ENCODE peak calls at places on chromosomes 4 and X, in six cellular contexts. D is sigmoid colon, B is A549, W is ovary, S is upper lobe of left lung, F is tibial nerve. A is an unnamed sample.

GRCh38 chrX:31832263-31832662 is 760.4 kb upstream of the FTHL17 start:
- DNase-seq in D (no peak), B (no peak), W (no peak), S (no peak), F (no peak), A (no peak)

GRCh38 chr4:182337366-182337765 is 94.2 kb downstream of the TENM3 start:
- DNase-seq in D (no peak), B (no peak), W (no peak), S (no peak), F (no peak), A (no peak)

GRCh38 chrX:136147320-136147901 is at the start of gene FHL1:
- DNase-seq in D (peak; percentile 90), B (no peak), W (peak; percentile 63), S (peak; percentile 40), F (peak; percentile 38), A (peak; percentile 69)

GRCh38 chrX:47746446-47746845 is 87.5 kb upstream of the UXT start:
- DNase-seq in D (no peak), B (no peak), W (peak; percentile 33), S (no peak), F (no peak), A (no peak)

GRCh38 chr4:42167709-42168108 is 15.3 kb upstream of the BEND4 start:
- DNase-seq in D (no peak), B (no peak), W (no peak), S (no peak), F (no peak), A (no peak)

GRCh38 chr4:159016527-159017137 is 86.2 kb upstream of the RAPGEF2 start:
- DNase-seq in D (no peak), B (no peak), W (peak; percentile 13), S (no peak), F (no peak), A (peak; percentile 34)

GRCh38 chrX:72365126-72365525 is 59.4 kb upstream of the CITED1 start:
- DNase-seq in D (no peak), B (no peak), W (no peak), S (no peak), F (no peak), A (no peak)

GRCh38 chr4:90582087-90582486 is 454.9 kb downstream of the CCSER1 start:
- DNase-seq in D (no peak), B (no peak), W (no peak), S (no peak), F (no peak), A (no peak)

GRCh38 chrX:78665286-78665685 is 6.2 kb upstream of the RTL3 start:
- DNase-seq in D (no peak), B (no peak), W (no peak), S (no peak), F (no peak), A (no peak)

GRCh38 chr4:94399277-94399676 is 52.5 kb upstream of the PDLIM5 start:
- DNase-seq in D (no peak), B (no peak), W (no peak), S (no peak), F (no peak), A (no peak)

GRCh38 chr4:182835006-182835740 is 82.0 kb downstream of the DCTD start:
- DNase-seq in D (peak; percentile 40), B (no peak), W (no peak), S (no peak), F (no peak), A (no peak)

GRCh38 chr4:142211444-142211843 is 575.1 kb downstream of the IL15 start:
- DNase-seq in D (no peak), B (peak; percentile 9), W (no peak), S (no peak), F (no peak), A (no peak)

GRCh38 chr4:148061795-148062194 is 329.9 kb downstream of the ARHGAP10 start:
- DNase-seq in D (no peak), B (no peak), W (no peak), S (no peak), F (no peak), A (no peak)

GRCh38 chr4:38873290-38873949 is 5.8 kb downstream of the FAM114A1 start:
- DNase-seq in D (no peak), B (no peak), W (no peak), S (no peak), F (no peak), A (no peak)

GRCh38 chrX:154370300-154370881 is 4.0 kb downstream of the FLNA start:
- DNase-seq in D (no peak), B (no peak), W (peak; percentile 39), S (no peak), F (no peak), A (no peak)

GRCh38 chr4:85953651-85954018 is 406.2 kb downstream of the MAPK10 start:
- DNase-seq in D (no peak), B (peak; percentile 74), W (no peak), S (no peak), F (no peak), A (no peak)

GRCh38 chr4:150828159-150828558 is 186.9 kb downstream of the LRBA start:
- DNase-seq in D (no peak), B (no peak), W (no peak), S (no peak), F (no peak), A (peak; percentile 25)

GRCh38 chr4:143338313-143338712 is 1.6 kb downstream of the GAB1 start:
- DNase-seq in D (no peak), B (no peak), W (no peak), S (no peak), F (no peak), A (no peak)

GRCh38 chr4:92629302-92629701 is 325.5 kb downstream of the GRID2 start:
- DNase-seq in D (no peak), B (no peak), W (no peak), S (no peak), F (no peak), A (no peak)
- TF ChIP-seq EP300 in D (no peak), B (no peak), W (no peak), S (no peak), F (no peak), A (no peak)

GRCh38 chrX:19888419-19888879 is 1.0 kb upstream of the SH3KBP1 start:
- DNase-seq in D (no peak), B (peak; percentile 87), W (peak; percentile 29), S (no peak), F (no peak), A (no peak)
- H3K27ac ChIP-seq in D (peak overlapping the region; percentile 64), B (peak overlapping the region; percentile 99), W (peak overlapping the region; percentile 75), S (peak overlapping the region; percentile 87), F (peak overlapping the region; percentile 72), A (peak overlapping the region; percentile 78)

GRCh38 chr4:175637762-175638161 is 174.3 kb downstream of the GPM6A start:
- DNase-seq in D (no peak), B (no peak), W (no peak), S (no peak), F (no peak), A (no peak)
- TF ChIP-seq POLR2A in D (no peak), B (no peak), W (no peak), S (no peak), F (no peak), A (no peak)

DNA sequence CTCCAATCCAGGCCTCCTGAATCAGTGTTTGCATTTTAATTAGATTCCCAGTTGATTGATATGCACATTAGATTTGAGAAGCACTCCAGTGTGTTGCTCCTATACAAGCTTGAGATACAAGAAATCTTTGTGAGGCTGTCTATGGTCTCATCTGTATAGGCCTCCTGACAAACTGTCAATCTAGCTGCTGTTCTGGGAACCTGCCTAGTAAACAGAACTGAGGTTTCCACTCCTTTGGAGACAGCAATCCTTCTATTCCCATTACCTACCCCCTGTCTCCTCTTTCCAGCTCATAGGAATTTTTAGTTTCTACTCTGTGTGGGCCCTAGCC is 306.1 kb upstream of the EMCN start:
- DNase-seq in D (no peak), B (no peak), W (no peak), S (no peak), F (no peak), A (no peak)
- TF ChIP-seq EP300 in D (no peak), B (no peak), W (no peak), S (no peak), F (no peak), A (no peak)

GRCh38 chrX:7133036-7133412 is 14.5 kb upstream of the STS start:
- DNase-seq in D (no peak), B (no peak), W (no peak), S (peak; percentile 45), F (no peak), A (no peak)
- H3K27ac ChIP-seq in D (peak overlapping the region; percentile 43), B (peak overlapping the region; percentile 68), W (no peak overlapping the region), S (peak overlapping the region; percentile 75), F (no peak overlapping the region), A (peak overlapping the region; percentile 74)

DNA sequence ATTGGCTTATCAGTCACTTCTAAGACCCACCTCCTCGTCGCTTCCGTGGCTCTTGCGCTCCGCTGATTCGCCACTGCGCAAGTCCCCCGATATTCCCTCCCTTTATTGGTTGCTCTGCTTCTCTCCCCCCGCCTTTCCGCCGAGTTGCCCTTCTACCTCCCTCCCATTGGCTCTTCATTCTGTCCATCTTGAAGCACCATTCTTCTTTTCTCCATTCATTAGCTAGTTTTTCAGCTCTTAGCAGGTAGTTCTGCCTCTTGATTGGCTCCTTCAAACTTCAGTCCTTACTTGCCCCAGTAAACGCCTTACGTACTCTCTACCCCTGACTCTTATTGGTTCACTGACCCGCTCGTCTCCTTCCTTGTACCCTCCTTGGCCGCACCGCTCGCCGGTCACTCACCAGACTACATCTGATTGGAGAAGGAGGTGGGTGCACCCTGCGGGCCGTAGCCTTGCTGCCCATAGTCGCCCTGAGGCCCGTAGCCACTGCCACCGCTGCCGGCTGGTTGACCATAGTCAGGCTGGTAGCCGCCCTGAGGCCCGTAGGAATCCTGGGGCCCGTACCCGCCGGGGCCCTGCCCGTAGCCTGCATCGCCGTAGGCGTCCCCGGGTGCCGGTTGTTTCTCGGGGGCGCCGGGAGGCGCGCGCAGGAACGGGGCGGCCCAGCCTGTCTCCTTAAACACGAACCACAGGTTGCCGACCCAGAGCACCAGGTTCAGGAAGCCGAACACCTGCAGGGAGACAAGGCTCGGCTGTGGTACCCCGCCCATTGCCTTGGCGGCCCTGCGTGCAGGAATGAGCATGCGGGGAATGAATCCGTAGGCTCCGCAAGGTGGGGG is 5.1 kb upstream of the PRICKLE3 start:
- DNase-seq in D (peak; percentile 97), B (peak; percentile 100), W (peak; percentile 87), S (peak; percentile 95), F (peak; percentile 81), A (peak; percentile 90)
- TF ChIP-seq POLR2A in D (peak; percentile 67), B (peak; percentile 95), W (peak; percentile 57), S (peak; percentile 87), F (peak; percentile 58), A (peak; percentile 86)

A was measured in transverse colon.